ENCODE peak calls at places on chromosome 22, in four cellular contexts. One of them, this sample, is unnamed.

GRCh38 chr22:21699643-21700042 is 33.8 kb downstream of the PPIL2 start:
- DNase-seq in fibroblast of villous mesenchyme: no peak
- DNase-seq in aorta: no peak
- DNase-seq in suprapubic skin: no peak
- DNase-seq in this sample: no peak

GRCh38 chr22:43467171-43467570 is 55.4 kb downstream of the MPPED1 start:
- DNase-seq in aorta: peak
- DNase-seq in fibroblast of villous mesenchyme: no peak
- DNase-seq in suprapubic skin: no peak
- DNase-seq in this sample: no peak

GRCh38 chr22:39646614-39647210 is 76.2 kb downstream of the CACNA1I start:
- DNase-seq in fibroblast of villous mesenchyme: no peak
- DNase-seq in suprapubic skin: no peak
- DNase-seq in aorta: no peak
- DNase-seq in this sample: no peak

GRCh38 chr22:24595863-24596262 is 3.0 kb upstream of the LRRC75B start:
- DNase-seq in fibroblast of villous mesenchyme: no peak
- DNase-seq in suprapubic skin: no peak
- DNase-seq in aorta: peak
- DNase-seq in this sample: no peak

GRCh38 chr22:45422237-45422983 is 8.9 kb downstream of the RIBC2 start:
- DNase-seq in aorta: no peak
- DNase-seq in suprapubic skin: peak
- DNase-seq in fibroblast of villous mesenchyme: no peak
- DNase-seq in this sample: no peak

GRCh38 chr22:32994046-32994827 is 63.9 kb downstream of the SYN3 start:
- DNase-seq in suprapubic skin: no peak
- DNase-seq in aorta: no peak
- DNase-seq in fibroblast of villous mesenchyme: no peak
- DNase-seq in this sample: no peak

GRCh38 chr22:21015051-21016006 is at the start of gene P2RX6:
- DNase-seq in fibroblast of villous mesenchyme: no peak
- DNase-seq in aorta: no peak
- DNase-seq in suprapubic skin: no peak
- DNase-seq in this sample: peak

GRCh38 chr22:23192133-23192532 is 11.8 kb downstream of the BCR start:
- DNase-seq in fibroblast of villous mesenchyme: no peak
- DNase-seq in aorta: no peak
- DNase-seq in suprapubic skin: no peak
- DNase-seq in this sample: no peak

GRCh38 chr22:40463017-40463631 is 92.7 kb downstream of the SGSM3 start:
- DNase-seq in aorta: no peak
- DNase-seq in suprapubic skin: no peak
- DNase-seq in fibroblast of villous mesenchyme: no peak
- DNase-seq in this sample: no peak

GRCh38 chr22:35582861-35583670 is 34.1 kb downstream of the MB start:
- DNase-seq in suprapubic skin: no peak
- DNase-seq in aorta: no peak
- DNase-seq in fibroblast of villous mesenchyme: peak
- DNase-seq in this sample: peak
- H3K4me3 ChIP-seq in suprapubic skin: no peak
- H3K4me3 ChIP-seq in aorta: no peak
- H3K4me3 ChIP-seq in fibroblast of villous mesenchyme: no peak
- H3K4me3 ChIP-seq in this sample: no peak

GRCh38 chr22:28006271-28006670 is 87.2 kb upstream of the PITPNB start:
- DNase-seq in aorta: no peak
- DNase-seq in fibroblast of villous mesenchyme: no peak
- DNase-seq in suprapubic skin: no peak
- DNase-seq in this sample: no peak

GRCh38 chr22:28002863-28003565 is 84.0 kb upstream of the PITPNB start:
- DNase-seq in fibroblast of villous mesenchyme: peak
- DNase-seq in suprapubic skin: no peak
- DNase-seq in aorta: no peak
- DNase-seq in this sample: peak

GRCh38 chr22:28008056-28008455 is 89.0 kb upstream of the PITPNB start:
- DNase-seq in suprapubic skin: no peak
- DNase-seq in fibroblast of villous mesenchyme: no peak
- DNase-seq in aorta: no peak
- DNase-seq in this sample: no peak

GRCh38 chr22:28004021-28004420 is 85.0 kb upstream of the PITPNB start:
- DNase-seq in aorta: no peak
- DNase-seq in fibroblast of villous mesenchyme: no peak
- DNase-seq in suprapubic skin: no peak
- DNase-seq in this sample: no peak

DNA sequence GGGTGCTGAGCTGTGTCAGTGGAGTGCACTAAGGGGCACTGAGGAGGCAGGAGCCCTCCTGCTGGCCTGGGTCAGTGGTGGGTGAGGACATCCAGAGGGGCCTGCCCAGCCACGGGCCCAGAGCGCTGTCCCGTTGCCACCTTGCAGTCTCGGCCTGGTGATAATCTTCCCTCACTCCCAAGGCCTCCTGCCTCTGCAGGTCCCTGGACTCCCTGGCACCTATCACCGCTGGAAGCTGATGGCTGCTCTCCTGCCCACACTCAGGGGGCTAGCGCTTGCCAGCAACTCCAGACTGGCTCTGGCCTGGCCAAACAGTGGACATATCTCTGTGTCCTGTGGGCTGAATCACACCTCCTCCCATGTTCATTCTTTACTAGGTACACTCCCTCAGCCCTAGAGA is 86.5 kb upstream of the PITPNB start:
- DNase-seq in aorta: no peak
- DNase-seq in fibroblast of villous mesenchyme: no peak
- DNase-seq in suprapubic skin: no peak
- DNase-seq in this sample: no peak
- H3K4me3 ChIP-seq in aorta: no peak
- H3K4me3 ChIP-seq in fibroblast of villous mesenchyme: no peak
- H3K4me3 ChIP-seq in suprapubic skin: no peak
- H3K4me3 ChIP-seq in this sample: no peak

GRCh38 chr22:46432164-46433068 is 96.9 kb downstream of the TRMU start:
- DNase-seq in suprapubic skin: no peak
- DNase-seq in fibroblast of villous mesenchyme: peak
- DNase-seq in aorta: no peak
- DNase-seq in this sample: no peak
- H3K4me3 ChIP-seq in suprapubic skin: peak
- H3K4me3 ChIP-seq in fibroblast of villous mesenchyme: peak
- H3K4me3 ChIP-seq in aorta: no peak
- H3K4me3 ChIP-seq in this sample: no peak

GRCh38 chr22:26658161-26658560 is 773 bp downstream of the MIAT start:
- DNase-seq in aorta: no peak
- DNase-seq in fibroblast of villous mesenchyme: no peak
- DNase-seq in suprapubic skin: no peak
- DNase-seq in this sample: no peak
- H3K4me3 ChIP-seq in aorta: no peak
- H3K4me3 ChIP-seq in fibroblast of villous mesenchyme: peak
- H3K4me3 ChIP-seq in suprapubic skin: peak
- H3K4me3 ChIP-seq in this sample: peak